ENCODE peak calls at places on chromosomes 16 and 17, in seven cellular contexts. O, R, V, J, Z, U and M are unnamed samples.

GRCh38 chr16:53912155-53912554 is 208.2 kb downstream of the FTO start:
- DNase-seq in O (no peak), R (no peak), V (peak; percentile 52), J (no peak), Z (no peak), U (no peak), M (no peak)

GRCh38 chr16:30784215-30784614 is 2.8 kb downstream of the ZNF629 start:
- DNase-seq in O (no peak), R (no peak), V (no peak), J (no peak), Z (no peak), U (no peak), M (no peak)

GRCh38 chr16:65122974-65123845 is 1.3 kb upstream of the CDH11 start:
- DNase-seq in O (peak; percentile 48), R (peak; percentile 69), V (peak; percentile 72), J (no peak), Z (peak; percentile 59), U (no peak), M (no peak)

GRCh38 chr17:7330099-7331015 is 1.2 kb upstream of the NEURL4 start:
- DNase-seq in O (peak; percentile 60), R (peak; percentile 92), V (peak; percentile 83), J (peak; percentile 64), Z (peak; percentile 92), U (peak; percentile 83), M (peak; percentile 87)

GRCh38 chr17:27456681-27457404 is 595 bp downstream of the KSR1 start:
- DNase-seq in O (no peak), R (peak; percentile 32), V (peak; percentile 29), J (no peak), Z (peak; percentile 38), U (no peak), M (no peak)

GRCh38 chr17:36027776-36028175 is 10.0 kb upstream of the CCL23 start:
- DNase-seq in O (no peak), R (no peak), V (no peak), J (no peak), Z (no peak), U (no peak), M (no peak)

GRCh38 chr17:55760643-55761355 is 9.9 kb downstream of the PCTP start:
- DNase-seq in O (no peak), R (no peak), V (no peak), J (no peak), Z (no peak), U (no peak), M (no peak)

GRCh38 chr16:88978608-88979346 is 1.8 kb upstream of the CBFA2T3 start:
- DNase-seq in O (no peak), R (no peak), V (no peak), J (no peak), Z (no peak), U (peak; percentile 50), M (peak; percentile 94)

GRCh38 chr16:14186007-14186953 is 115.2 kb downstream of the MRTFB start:
- DNase-seq in O (peak; percentile 46), R (peak; percentile 74), V (peak; percentile 50), J (no peak), Z (peak; percentile 71), U (no peak), M (peak; percentile 4)

GRCh38 chr17:52064791-52065211 is 93.7 kb downstream of the CA10 start:
- DNase-seq in O (no peak), R (no peak), V (no peak), J (no peak), Z (no peak), U (no peak), M (no peak)

GRCh38 chr17:78671607-78672404 is 94.6 kb upstream of the DNAH17 start:
- DNase-seq in O (no peak), R (no peak), V (no peak), J (no peak), Z (no peak), U (no peak), M (no peak)

GRCh38 chr16:27198451-27199234 is 4.7 kb upstream of the KDM8 start:
- DNase-seq in O (no peak), R (peak; percentile 9), V (no peak), J (no peak), Z (no peak), U (no peak), M (no peak)

GRCh38 chr16:2964416-2965223 is 545 bp downstream of the KREMEN2 start:
- DNase-seq in O (peak; percentile 71), R (peak; percentile 96), V (peak; percentile 79), J (peak; percentile 76), Z (peak; percentile 95), U (no peak), M (peak; percentile 72)

GRCh38 chr17:78615631-78616030 is 38.4 kb upstream of the DNAH17 start:
- DNase-seq in O (no peak), R (no peak), V (no peak), J (no peak), Z (no peak), U (no peak), M (no peak)

GRCh38 chr16:48384305-48384981 is 770 bp downstream of the SIAH1 start:
- DNase-seq in O (peak; percentile 24), R (peak; percentile 91), V (peak; percentile 81), J (no peak), Z (peak; percentile 66), U (peak; percentile 38), M (peak; percentile 51)

GRCh38 chr16:48383877-48384304 is 1.3 kb downstream of the SIAH1 start:
- DNase-seq in O (peak; percentile 37), R (no peak), V (peak; percentile 47), J (no peak), Z (peak; percentile 35), U (peak; percentile 43), M (peak; percentile 27)

GRCh38 chr16:48383204-48383876 is 1.9 kb downstream of the SIAH1 start:
- DNase-seq in O (no peak), R (no peak), V (no peak), J (no peak), Z (no peak), U (no peak), M (no peak)

GRCh38 chr16:48385272-48385953 is at the start of gene SIAH1:
- DNase-seq in O (peak; percentile 73), R (peak; percentile 95), V (peak; percentile 95), J (no peak), Z (peak; percentile 89), U (peak; percentile 82), M (peak; percentile 91)

DNA sequence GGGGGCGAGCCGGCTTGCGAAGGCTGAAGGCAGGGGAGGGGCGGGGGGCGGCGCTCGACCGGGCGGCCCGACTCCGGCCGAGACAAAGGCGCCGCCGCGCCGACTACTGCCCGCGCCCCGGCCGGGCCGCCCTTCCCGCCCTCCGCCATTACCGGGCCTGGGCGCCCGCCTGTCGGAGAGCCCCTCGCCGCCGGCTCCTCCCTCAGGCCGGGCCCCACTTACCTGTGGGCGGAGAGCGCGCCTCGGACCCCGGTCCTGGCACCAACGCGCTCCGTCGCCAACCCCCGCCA is 286 bp downstream of the SIAH1 start:
- DNase-seq in O (no peak), R (no peak), V (no peak), J (no peak), Z (peak; percentile 54), U (no peak), M (no peak)
- TF ChIP-seq CTCF in O (no peak), R (no peak), V (no peak), J (no peak), Z (no peak), U (no peak), M (no peak)

GRCh38 chr17:1716076-1716911 is 6.1 kb upstream of the TLCD2 start:
- DNase-seq in O (peak; percentile 99), R (peak; percentile 100), V (peak; percentile 100), J (peak; percentile 100), Z (peak; percentile 100), U (peak; percentile 100), M (peak; percentile 100)
- TF ChIP-seq EZH2phosphoT487 in O (no peak), R (no peak), V (no peak), J (no peak), Z (no peak), U (no peak), M (no peak)

GRCh38 chr17:59621771-59622170 is 2.1 kb downstream of the CLTC start:
- DNase-seq in O (no peak), R (no peak), V (no peak), J (no peak), Z (no peak), U (no peak), M (peak; percentile 18)
- H3K4me1 ChIP-seq in O (peaks cover 48% of the 10 kb centered on the region), R (peaks cover 29% of the 10 kb centered on the region), V (peaks cover 41% of the 10 kb centered on the region), J (peaks cover 19% of the 10 kb centered on the region), Z (peaks cover 28% of the 10 kb centered on the region), U (peaks cover 41% of the 10 kb centered on the region), M (peaks cover 62% of the 10 kb centered on the region)

GRCh38 chr16:68448360-68448970 is at the start of gene SMPD3:
- DNase-seq in O (peak; percentile 92), R (peak; percentile 100), V (peak; percentile 99), J (peak; percentile 90), Z (peak; percentile 100), U (peak; percentile 100), M (peak; percentile 100)

GRCh38 chr16:68451656-68452055 is 3.3 kb upstream of the SMPD3 start:
- DNase-seq in O (no peak), R (no peak), V (no peak), J (no peak), Z (no peak), U (no peak), M (no peak)

GRCh38 chr16:68452176-68452575 is 3.9 kb upstream of the SMPD3 start:
- DNase-seq in O (peak; percentile 22), R (no peak), V (no peak), J (no peak), Z (no peak), U (no peak), M (no peak)

GRCh38 chr16:68447721-68448359 is 468 bp downstream of the SMPD3 start:
- DNase-seq in O (no peak), R (peak; percentile 16), V (no peak), J (no peak), Z (no peak), U (no peak), M (no peak)

GRCh38 chr16:68450741-68451140 is 2.4 kb upstream of the SMPD3 start:
- DNase-seq in O (peak; percentile 30), R (no peak), V (no peak), J (no peak), Z (no peak), U (no peak), M (no peak)
- TF ChIP-seq CTCF in O (no peak), R (no peak), V (no peak), J (no peak), Z (no peak), U (no peak), M (no peak)

DNA sequence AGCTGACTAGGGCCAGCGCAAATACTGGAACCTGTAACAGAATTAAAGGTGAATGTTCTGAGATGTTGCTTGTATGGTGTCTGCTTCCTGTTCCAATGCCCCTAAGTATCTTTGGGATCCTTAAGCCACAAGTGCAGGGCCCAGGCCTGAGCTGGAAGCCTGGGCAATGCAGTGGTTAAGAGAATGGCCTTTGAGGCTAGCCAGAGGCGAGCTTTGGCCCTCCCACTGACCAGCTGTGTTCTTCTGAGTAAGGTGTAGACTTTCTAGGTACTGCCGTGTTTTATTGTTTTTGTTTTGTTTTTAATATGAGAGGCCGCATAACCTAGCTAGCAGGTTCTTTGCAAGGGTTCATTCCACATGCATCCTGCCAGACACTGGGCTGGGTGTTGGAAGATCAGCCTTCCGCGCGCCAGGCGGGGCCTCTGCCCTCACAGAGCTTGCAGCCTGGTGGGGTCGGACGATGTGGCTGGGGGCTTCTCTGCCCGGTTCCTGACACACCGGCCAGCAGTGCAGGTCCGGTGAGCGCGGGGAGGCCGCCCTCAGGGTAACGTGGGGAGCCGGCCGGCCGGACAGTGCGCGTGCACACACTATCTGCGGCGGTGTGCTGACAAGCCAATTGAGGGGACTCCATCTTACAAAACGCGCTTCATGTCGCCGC is 556 bp upstream of the MLX start:
- DNase-seq in O (no peak), R (no peak), V (no peak), J (no peak), Z (no peak), U (no peak), M (no peak)
- TF ChIP-seq EZH2phosphoT487 in O (no peak), R (no peak), V (no peak), J (no peak), Z (no peak), U (no peak), M (no peak)

GRCh38 chr17:82246040-82246364 is 17.2 kb downstream of the SLC16A3 start:
- DNase-seq in O (no peak), R (no peak), V (no peak), J (no peak), Z (no peak), U (no peak), M (no peak)
- H3K4me1 ChIP-seq in O (peaks cover 36% of the 10 kb centered on the region), R (no peaks in the 10 kb centered on the region), V (peaks cover 18% of the 10 kb centered on the region), J (peaks cover 21% of the 10 kb centered on the region), Z (no peaks in the 10 kb centered on the region), U (no peaks in the 10 kb centered on the region), M (no peaks in the 10 kb centered on the region)